ENCODE peak calls at places on chromosome 12, in six cellular contexts. K is CD4-positive, CD25-positive, alpha-beta regulatory T cell; H is right atrium auricular region; S is body of pancreas; L is colonic mucosa; O is trophoblast cell. V is an unnamed sample.

GRCh38 chr12:42483534-42483857 is 106.0 kb downstream of the PRICKLE1 start:
- DNase-seq in L (no peak), O (no peak), S (no peak), K (no peak), H (no peak), V (peak)

GRCh38 chr12:1993341-1993740 is 10.9 kb downstream of the DCP1B start:
- DNase-seq in O (peak), K (no peak), S (no peak), H (no peak), L (no peak), V (no peak)

GRCh38 chr12:69330475-69331473 is 17.4 kb upstream of the LYZ start:
- DNase-seq in H (no peak), L (peak), S (peak), K (peak), O (peak), V (peak)

GRCh38 chr12:7395950-7396349 is 48.0 kb downstream of the CD163L1 start:
- DNase-seq in S (no peak), K (no peak), O (no peak), H (no peak), L (no peak), V (no peak)

GRCh38 chr12:116910645-116911449 is at the start of gene FBXW8:
- DNase-seq in H (peak), L (peak), K (peak), S (peak), O (peak), V (peak)

GRCh38 chr12:110141389-110141788 is 17.2 kb downstream of the IFT81 start:
- DNase-seq in O (no peak), L (peak), K (no peak), S (peak), H (peak), V (peak)

GRCh38 chr12:45543887-45544286 is 185.6 kb upstream of the ARID2 start:
- DNase-seq in H (no peak), K (peak), S (peak), O (peak), L (peak), V (peak)

GRCh38 chr12:23686095-23686494 is 263.4 kb downstream of the SOX5 start:
- DNase-seq in L (no peak), K (no peak), O (no peak), H (no peak), S (no peak), V (no peak)

GRCh38 chr12:44709166-44709565 is 166.9 kb downstream of the NELL2 start:
- DNase-seq in O (no peak), S (no peak), H (no peak), K (no peak), L (no peak), V (no peak)

GRCh38 chr12:17344649-17345048 is 738.7 kb upstream of the LMO3 start:
- DNase-seq in L (no peak), H (no peak), K (no peak), O (no peak), S (no peak), V (no peak)

GRCh38 chr12:480831-481230 is 21.1 kb downstream of the B4GALNT3 start:
- DNase-seq in O (no peak), L (no peak), K (no peak), S (no peak), H (peak), V (no peak)

GRCh38 chr12:71648537-71648936 is 15.1 kb downstream of the ZFC3H1 start:
- DNase-seq in O (no peak), S (no peak), H (no peak), K (no peak), L (no peak), V (no peak)

GRCh38 chr12:94148841-94149780 is 734 bp downstream of the PLXNC1 start:
- DNase-seq in O (peak), S (peak), L (peak), H (no peak), K (no peak), V (peak)

GRCh38 chr12:122976648-122976975 is 1.6 kb downstream of the OGFOD2 start:
- DNase-seq in L (no peak), K (no peak), H (no peak), O (no peak), S (no peak), V (no peak)
- H3K27ac ChIP-seq in L (no peak), K (no peak), H (no peak), O (no peak), S (no peak), V (no peak)

GRCh38 chr12:95643251-95643650 is 92.0 kb upstream of the USP44 start:
- DNase-seq in H (no peak), O (no peak), K (no peak), L (no peak), S (no peak), V (no peak)

GRCh38 chr12:95648990-95649791 is 97.9 kb upstream of the USP44 start:
- DNase-seq in L (peak), H (no peak), S (peak), K (no peak), O (peak), V (no peak)

GRCh38 chr12:95642583-95642982 is 91.3 kb upstream of the USP44 start:
- DNase-seq in O (no peak), L (no peak), K (no peak), H (no peak), S (no peak), V (no peak)

GRCh38 chr12:95641299-95641947 is 90.1 kb upstream of the USP44 start:
- DNase-seq in L (no peak), S (no peak), K (no peak), H (no peak), O (no peak), V (no peak)

DNA sequence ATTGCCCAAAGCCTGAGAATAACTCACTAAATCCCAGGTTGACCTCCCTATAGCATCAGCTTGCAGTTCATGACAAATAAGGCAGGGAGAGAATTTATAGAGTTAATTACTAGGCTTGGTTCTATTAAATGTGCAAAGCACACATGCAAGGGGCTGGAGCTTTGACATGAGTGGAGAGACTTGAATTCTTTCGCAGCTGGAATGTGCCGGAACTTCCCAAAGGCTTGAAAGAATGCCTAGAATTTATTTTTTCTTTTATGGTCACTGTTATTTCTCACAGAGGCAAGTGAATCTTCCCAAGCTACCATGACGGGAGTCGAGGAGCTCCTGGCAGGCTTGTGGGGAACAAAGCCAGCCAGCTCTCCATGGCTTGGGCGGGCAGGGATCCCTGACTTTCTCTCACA is 95.5 kb upstream of the USP44 start:
- DNase-seq in L (no peak), S (no peak), O (peak), H (no peak), K (no peak), V (no peak)
- H3K27ac ChIP-seq in L (no peak), S (no peak), O (peak), H (no peak), K (no peak), V (no peak)

DNA sequence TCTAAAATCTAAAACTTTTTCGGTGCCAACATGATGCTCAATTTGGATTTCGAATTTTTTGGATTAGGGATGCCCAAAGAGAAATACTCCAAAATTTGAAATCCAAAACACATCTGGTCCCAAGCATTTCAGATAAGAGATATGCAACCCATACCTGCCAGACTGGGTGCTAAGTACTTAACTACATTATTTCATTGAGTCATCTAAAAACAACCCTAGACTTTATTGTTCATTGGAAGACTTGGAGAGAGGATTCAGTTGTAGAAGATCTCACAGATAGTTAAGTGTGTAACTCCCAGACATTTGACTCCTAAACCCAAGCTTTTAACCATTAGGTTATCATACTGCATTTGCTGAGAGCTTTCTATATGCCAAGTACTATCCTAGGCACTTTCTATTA is 102.2 kb downstream of the BCAT1 start:
- DNase-seq in O (no peak), S (no peak), L (no peak), K (no peak), H (no peak), V (no peak)
- H3K27ac ChIP-seq in O (no peak), S (no peak), L (no peak), K (no peak), H (no peak), V (no peak)

GRCh38 chr12:102390068-102390467 is 90.3 kb downstream of the IGF1 start:
- DNase-seq in K (no peak), L (no peak), H (no peak), O (no peak), S (no peak), V (no peak)

GRCh38 chr12:102396276-102396675 is 84.1 kb downstream of the IGF1 start:
- DNase-seq in K (no peak), O (no peak), L (no peak), H (no peak), S (no peak), V (no peak)

GRCh38 chr12:102388469-102388868 is 91.9 kb downstream of the IGF1 start:
- DNase-seq in L (no peak), H (no peak), K (no peak), S (no peak), O (no peak), V (no peak)

GRCh38 chr12:102399653-102400052 is 80.7 kb downstream of the IGF1 start:
- DNase-seq in L (no peak), K (no peak), S (no peak), O (no peak), H (no peak), V (no peak)

GRCh38 chr12:102394200-102394599 is 86.2 kb downstream of the IGF1 start:
- DNase-seq in S (no peak), H (no peak), O (no peak), L (no peak), K (no peak), V (no peak)
- H3K27ac ChIP-seq in S (no peak), H (no peak), O (no peak), L (no peak), K (no peak), V (no peak)

GRCh38 chr12:64446295-64446694 is 5.6 kb upstream of the TBK1 start:
- DNase-seq in O (no peak), S (no peak), K (no peak), H (no peak), L (no peak), V (no peak)

GRCh38 chr12:64452559-64453329 is 824 bp downstream of the TBK1 start:
- DNase-seq in S (peak), H (no peak), O (peak), L (peak), K (no peak), V (peak)

GRCh38 chr12:64450711-64451486 is 1.0 kb upstream of the TBK1 start:
- DNase-seq in S (no peak), L (peak), O (peak), K (no peak), H (no peak), V (no peak)

GRCh38 chr12:64451687-64452558 is at the start of gene TBK1:
- DNase-seq in S (peak), O (peak), L (peak), K (peak), H (peak), V (peak)

DNA sequence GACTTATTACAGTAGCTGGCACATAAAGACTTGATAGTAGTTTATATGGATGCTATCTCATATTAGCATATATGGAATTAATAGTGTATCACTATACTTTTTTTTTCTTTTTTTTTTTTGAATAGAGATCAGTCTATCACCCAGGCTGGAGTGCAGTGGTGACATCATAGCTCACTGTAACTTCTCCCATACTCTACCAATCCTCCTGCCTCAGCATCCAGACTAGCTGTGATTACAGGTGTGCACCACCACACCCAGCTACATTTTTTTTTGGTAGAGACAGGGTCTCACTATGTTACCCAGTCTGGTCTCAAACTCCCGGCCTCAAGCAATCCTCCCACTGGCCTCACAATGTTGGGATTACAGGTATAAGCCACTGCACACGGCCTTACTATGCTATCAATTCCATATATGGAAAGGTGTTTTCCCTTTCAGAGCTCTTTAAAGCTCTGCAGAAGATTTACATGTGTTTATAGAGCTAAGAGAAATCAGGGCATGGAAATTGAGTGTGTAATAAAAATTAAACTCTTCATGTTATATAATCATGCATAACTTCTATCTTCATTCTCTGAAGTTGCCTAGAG is 1.8 kb upstream of the TBK1 start:
- DNase-seq in S (no peak), K (no peak), H (no peak), L (no peak), O (no peak), V (no peak)
- H3K27ac ChIP-seq in S (no peak), K (no peak), H (no peak), L (no peak), O (no peak), V (no peak)

GRCh38 chr12:122130150-122130549 is 43.9 kb downstream of the IL31 start:
- DNase-seq in L (no peak), S (no peak), H (no peak), K (no peak), O (peak), V (no peak)
- H3K27ac ChIP-seq in L (no peak), S (no peak), H (no peak), K (no peak), O (no peak), V (no peak)

GRCh38 chr12:92463171-92463570 is 239.6 kb upstream of the PLEKHG7 start:
- DNase-seq in S (no peak), O (no peak), H (no peak), K (no peak), L (no peak), V (no peak)
- H3K27ac ChIP-seq in S (no peak), O (no peak), H (no peak), K (no peak), L (no peak), V (peak)